ENCODE peak calls at places on chromosome 10, in five cellular contexts. E is left ventricle myocardium inferior; P is NCI-H774; Z is Daoy; G is activated naive CD4-positive, alpha-beta T cell. Y is an unnamed sample.

GRCh38 chr10:101901340-101901739 is 57.7 kb upstream of the KCNIP2 start:
- DNase-seq in E (no peak), P (no peak), Z (no peak), G (no peak), Y (no peak)

GRCh38 chr10:126387931-126388911 is at the start of gene ADAM12:
- DNase-seq in E (peak; percentile 49), P (no peak), Z (peak; percentile 64), G (no peak), Y (no peak)

GRCh38 chr10:126638542-126638941 is 32.0 kb downstream of the C10orf90 start:
- DNase-seq in E (no peak), P (no peak), Z (peak; percentile 27), G (no peak), Y (no peak)

GRCh38 chr10:97116534-97117162 is 69.1 kb downstream of the SLIT1 start:
- DNase-seq in E (no peak), P (no peak), Z (no peak), G (no peak), Y (no peak)

GRCh38 chr10:110661292-110661691 is 17.2 kb downstream of the RBM20 start:
- DNase-seq in E (no peak), P (no peak), Z (no peak), G (no peak), Y (no peak)

GRCh38 chr10:101067356-101068083 is 5.7 kb downstream of the KAZALD1 start:
- DNase-seq in E (peak; percentile 69), P (peak; percentile 63), Z (peak; percentile 80), G (peak; percentile 52), Y (peak; percentile 66)

GRCh38 chr10:100362570-100363496 is 15.8 kb downstream of the SCD start:
- DNase-seq in E (no peak), P (no peak), Z (no peak), G (no peak), Y (no peak)

GRCh38 chr10:68560201-68560915 is at the start of gene TET1:
- DNase-seq in E (peak; percentile 50), P (peak; percentile 19), Z (peak; percentile 46), G (no peak), Y (no peak)

GRCh38 chr10:6603142-6604125 is 23.4 kb upstream of the PRKCQ start:
- DNase-seq in E (no peak), P (no peak), Z (no peak), G (no peak), Y (no peak)

GRCh38 chr10:75029874-75030273 is 81.6 kb upstream of the SAMD8 start:
- DNase-seq in E (peak; percentile 33), P (no peak), Z (no peak), G (no peak), Y (no peak)

GRCh38 chr10:108112218-108112617 is 947.7 kb upstream of the SORCS1 start:
- DNase-seq in E (no peak), P (no peak), Z (no peak), G (no peak), Y (no peak)

GRCh38 chr10:17617031-17617911 is at the start of gene HACD1:
- DNase-seq in E (peak; percentile 74), P (no peak), Z (peak; percentile 79), G (no peak), Y (peak; percentile 11)

GRCh38 chr10:119462773-119463172 is 79.7 kb downstream of the RGS10 start:
- DNase-seq in E (no peak), P (no peak), Z (no peak), G (no peak), Y (no peak)

GRCh38 chr10:123645615-123646014 is 20.5 kb upstream of the GPR26 start:
- DNase-seq in E (no peak), P (no peak), Z (no peak), G (no peak), Y (no peak)

GRCh38 chr10:64067009-64067606 is 545.9 kb downstream of the REEP3 start:
- DNase-seq in E (no peak), P (no peak), Z (no peak), G (no peak), Y (no peak)

GRCh38 chr10:62582804-62583208 is 208.6 kb downstream of the ZNF365 start:
- DNase-seq in E (peak; percentile 77), P (no peak), Z (peak; percentile 76), G (no peak), Y (no peak)

GRCh38 chr10:62653254-62653653 is 151.3 kb upstream of the ADO start:
- DNase-seq in E (no peak), P (no peak), Z (no peak), G (no peak), Y (no peak)

GRCh38 chr10:91593366-91593765 is 39.5 kb downstream of the PPP1R3C start:
- DNase-seq in E (no peak), P (no peak), Z (no peak), G (no peak), Y (no peak)

GRCh38 chr10:49092477-49092876 is 22.8 kb downstream of the VSTM4 start:
- DNase-seq in E (no peak), P (no peak), Z (no peak), G (no peak), Y (no peak)

GRCh38 chr10:75569506-75569905 is 138.1 kb downstream of the LRMDA start:
- DNase-seq in E (no peak), P (no peak), Z (no peak), G (no peak), Y (no peak)

GRCh38 chr10:119350529-119351001 is 143.2 kb downstream of the GRK5 start:
- DNase-seq in E (no peak), P (no peak), Z (no peak), G (no peak), Y (no peak)

Y was measured in NCI-H748 treated with DMSO at 0.1 percent for 48 hours.